ENCODE peak calls at places on chromosomes 2 and 18, in seven cellular contexts. U, X, R, V, W, T and B are unnamed samples. For H3K4me1, the result is how much of the 10 kb centered on the place peaks cover.

GRCh38 chr2:170409164-170409535 is 231.2 kb downstream of the MYO3B start:
- DNase-seq in X (peak), V (peak), U (no peak), T (no peak), R (peak), W (peak), B (peak)

GRCh38 chr2:102782916-102783315 is 21.1 kb downstream of the TMEM182 start:
- DNase-seq in T (no peak), W (no peak), U (no peak), X (no peak), V (no peak), R (no peak), B (no peak)

GRCh38 chr2:20930928-20931327 is 108.0 kb upstream of the LDAH start:
- DNase-seq in R (no peak), T (no peak), U (no peak), W (no peak), V (no peak), X (no peak), B (no peak)

GRCh38 chr2:195590199-195590865 is 66.7 kb upstream of the SLC39A10 start:
- DNase-seq in W (no peak), R (no peak), T (no peak), V (no peak), X (no peak), U (no peak), B (no peak)

GRCh38 chr2:130251520-130251864 is 53.3 kb upstream of the TUBA3E start:
- DNase-seq in X (no peak), V (no peak), W (no peak), U (no peak), R (no peak), T (no peak), B (no peak)

GRCh38 chr2:145593991-145594702 is 1074.2 kb upstream of the ZEB2 start:
- DNase-seq in T (peak), W (no peak), U (no peak), R (no peak), X (no peak), V (peak), B (no peak)

GRCh38 chr2:145644820-145645302 is 1124.9 kb upstream of the ZEB2 start:
- DNase-seq in X (no peak), T (no peak), R (no peak), W (no peak), U (no peak), V (peak), B (no peak)

GRCh38 chr2:177782613-177783012 is 290.0 kb downstream of the PDE11A start:
- DNase-seq in T (no peak), X (no peak), R (no peak), V (no peak), U (no peak), W (no peak), B (no peak)

GRCh38 chr2:180753809-180754761 is 226.3 kb upstream of the UBE2E3 start:
- DNase-seq in W (no peak), V (peak), R (no peak), U (no peak), X (no peak), T (no peak), B (no peak)

GRCh38 chr2:68993660-68994059 is 19.2 kb downstream of the GKN1 start:
- DNase-seq in X (no peak), R (no peak), U (no peak), T (no peak), V (no peak), W (no peak), B (no peak)

DNA sequence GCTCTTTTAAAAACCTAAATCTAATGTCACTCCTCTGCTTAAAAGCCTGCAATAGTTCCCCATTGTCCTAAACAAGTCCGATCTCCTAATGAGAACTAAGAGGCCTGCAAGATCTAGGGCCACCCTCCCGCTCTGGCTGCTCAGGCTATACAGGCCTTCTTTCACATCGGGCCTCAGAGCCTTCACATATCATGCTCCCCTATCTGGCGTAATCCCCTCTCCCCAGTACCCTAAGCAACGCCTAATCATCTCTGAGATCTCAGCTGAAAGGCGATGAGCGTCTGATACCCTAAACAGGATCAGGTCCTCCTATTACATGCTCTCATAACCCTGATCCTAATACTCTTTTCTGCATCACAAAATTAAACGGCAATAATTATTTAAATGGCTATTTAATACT is 1.8 kb downstream of the MAP4K3 start:
- DNase-seq in W (no peak), R (no peak), U (no peak), T (no peak), X (no peak), V (no peak), B (no peak)
- H3K4me3 ChIP-seq in W (peak), R (peak), U (peak), T (peak), X (peak), V (peak), B (peak)

DNA sequence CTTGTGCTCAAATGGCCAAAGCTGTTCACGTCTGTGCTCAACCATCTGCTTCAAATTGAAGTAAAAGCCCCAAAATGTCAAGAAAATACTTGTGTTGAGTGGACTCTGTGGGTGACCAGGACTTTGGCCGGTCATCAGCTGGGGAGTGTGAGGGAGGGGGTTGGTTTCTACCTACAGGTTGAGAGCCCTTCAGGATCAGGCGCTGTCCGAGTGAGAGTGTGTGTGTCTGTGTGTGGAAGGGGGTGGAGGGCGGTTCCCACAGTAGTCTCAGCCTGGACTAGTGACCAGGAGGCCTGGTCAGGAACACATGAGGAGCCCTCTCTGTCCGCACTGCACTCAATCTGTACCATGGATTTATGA is 34.2 kb downstream of the ATOH8 start:
- DNase-seq in V (no peak), X (no peak), T (no peak), R (no peak), W (no peak), U (no peak), B (no peak)
- H3K4me1 ChIP-seq in V (under half), X (half or more), T (under half), R (under half), W (under half), U (under half), B (half or more)

GRCh38 chr2:151264157-151264835 is 2.6 kb upstream of the RBM43 start:
- DNase-seq in W (no peak), T (no peak), X (no peak), V (no peak), R (no peak), U (no peak), B (no peak)
- TF ChIP-seq CTCF in W (no peak), T (no peak), X (no peak), V (no peak), R (no peak), U (no peak), B (no peak)

GRCh38 chr2:120220756-120221155 is 2.4 kb downstream of the TMEM185B start:
- DNase-seq in W (no peak), V (no peak), X (peak), T (no peak), U (no peak), R (no peak), B (no peak)
- H3K4me3 ChIP-seq in W (no peak), V (peak), X (no peak), T (no peak), U (no peak), R (no peak), B (peak)

GRCh38 chr18:48923746-48924580 is 26.8 kb downstream of the SMAD7 start:
- DNase-seq in T (no peak), U (no peak), W (no peak), R (no peak), V (peak), X (no peak), B (no peak)

GRCh38 chr18:48926420-48926857 is 24.3 kb downstream of the SMAD7 start:
- DNase-seq in V (no peak), T (no peak), U (no peak), R (no peak), X (no peak), W (no peak), B (no peak)

GRCh38 chr18:48927286-48928080 is 23.3 kb downstream of the SMAD7 start:
- DNase-seq in R (no peak), X (no peak), U (no peak), T (no peak), W (no peak), V (no peak), B (no peak)

GRCh38 chr18:48922801-48923730 is 27.7 kb downstream of the SMAD7 start:
- DNase-seq in R (no peak), X (no peak), U (peak), T (no peak), W (peak), V (peak), B (peak)

DNA sequence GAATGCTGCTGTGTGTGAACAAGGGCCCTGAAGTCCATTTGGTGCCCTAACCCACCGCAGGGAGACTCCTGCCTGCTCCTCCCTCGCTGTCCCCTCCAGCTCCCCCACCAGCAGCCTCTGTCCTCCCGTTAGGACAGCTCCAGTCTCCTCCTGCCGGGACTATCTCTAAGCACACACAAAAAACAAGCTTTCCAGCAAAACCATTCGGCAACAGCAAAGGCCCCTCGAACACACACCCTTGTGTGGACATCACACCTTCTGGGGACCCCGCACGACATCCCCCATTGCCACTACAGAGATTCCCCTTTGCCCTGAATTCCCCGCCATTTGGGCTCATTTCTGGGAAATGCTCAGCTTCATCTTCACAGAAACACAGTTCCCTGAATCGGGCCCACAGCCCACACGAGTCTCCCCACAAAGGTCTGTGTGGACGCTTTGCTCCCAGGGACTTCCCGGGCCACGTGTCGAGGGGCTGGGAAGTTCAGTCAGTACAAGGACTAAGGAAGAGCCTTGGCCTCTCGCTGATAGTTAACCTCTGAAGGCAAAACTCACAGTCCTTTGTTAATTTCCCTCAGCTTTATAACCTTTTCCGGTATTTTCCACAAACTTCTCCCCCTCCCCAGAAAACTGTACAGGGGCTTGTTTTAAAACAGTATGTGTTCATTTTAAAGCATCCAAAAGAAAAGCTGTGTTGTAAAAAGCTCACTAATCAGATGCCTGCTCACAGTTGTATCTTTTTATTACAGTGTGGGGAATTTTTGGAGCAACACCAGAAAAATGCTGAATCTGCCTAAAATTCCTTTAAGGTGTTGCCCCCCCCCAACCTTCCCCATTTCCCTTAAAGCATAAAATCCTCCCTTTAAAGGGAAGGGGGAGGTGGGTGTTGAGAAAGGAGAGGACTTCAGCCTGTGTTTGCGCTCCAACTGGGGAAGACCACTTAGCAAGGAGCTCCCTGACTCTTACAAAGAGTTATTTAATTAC is 25.9 kb downstream of the SMAD7 start:
- DNase-seq in U (no peak), V (no peak), W (no peak), R (no peak), T (no peak), X (no peak), B (no peak)
- H3K4me1 ChIP-seq in U (half or more), V (under half), W (half or more), R (half or more), T (half or more), X (half or more), B (half or more)

GRCh38 chr2:182611009-182611408 is 105.0 kb upstream of the DNAJC10 start:
- DNase-seq in X (no peak), T (no peak), V (no peak), R (no peak), U (no peak), W (no peak), B (no peak)
- TF ChIP-seq CTCF in X (no peak), T (no peak), V (no peak), R (no peak), U (no peak), W (no peak), B (no peak)

DNA sequence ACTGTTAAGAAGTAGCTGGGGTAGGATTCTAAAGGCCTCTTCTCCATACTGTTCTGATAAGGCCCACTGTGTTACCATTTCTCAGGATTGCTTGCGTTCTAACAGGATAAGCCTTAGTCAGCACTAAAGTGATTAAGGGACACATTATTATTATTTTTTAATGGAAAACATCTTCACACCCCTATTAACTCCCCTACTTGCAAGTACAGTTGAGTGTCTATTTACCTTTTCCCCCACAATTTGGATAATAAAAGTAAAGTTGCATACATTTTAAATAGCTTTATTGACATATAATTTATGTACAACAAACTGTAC is 9.0 kb downstream of the REL start:
- DNase-seq in R (no peak), X (no peak), U (no peak), W (no peak), V (no peak), T (no peak), B (no peak)
- H3K4me3 ChIP-seq in R (no peak), X (no peak), U (no peak), W (no peak), V (no peak), T (no peak), B (no peak)

DNA sequence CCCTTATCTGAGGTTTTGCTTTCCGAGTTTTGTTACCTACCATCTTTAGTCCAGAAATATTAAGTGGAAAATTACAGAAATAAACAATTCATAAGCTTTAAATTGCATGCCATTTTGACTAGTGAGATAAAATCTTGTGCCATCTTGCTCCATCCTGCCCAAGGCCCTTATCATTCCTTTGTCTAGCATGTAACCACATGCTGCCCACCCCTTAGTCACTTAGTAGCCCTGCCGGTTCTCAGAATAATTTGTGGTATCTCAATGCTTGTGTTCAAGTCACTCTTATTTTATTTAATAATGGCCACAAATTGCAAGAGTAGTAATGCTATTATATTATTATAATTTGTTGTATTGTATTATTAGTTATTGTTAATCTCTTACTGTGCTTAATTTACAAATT is 36.8 kb upstream of the VPS54 start:
- DNase-seq in T (no peak), W (no peak), X (no peak), U (no peak), R (no peak), V (no peak), B (no peak)
- H3K4me1 ChIP-seq in T (under half), W (under half), X (under half), U (under half), R (under half), V (under half), B (under half)